ENCODE peak calls at places on chromosomes 6 and 20, in nine cellular contexts. B is sigmoid colon; E is heart right ventricle; I is Peyer's patch; U is IMR-90; A is hepatocyte; Y is cardiac muscle cell; Z is CD8-positive, alpha-beta memory T cell; P is stomach. W is an unnamed sample.

GRCh38 chr6:30885999-30886896 is 1.9 kb downstream of the DDR1 start:
- DNase-seq in Y (peak), U (peak), E (no peak), I (peak), P (peak), A (peak), B (peak), Z (peak), W (peak)

GRCh38 chr20:12984863-12985262 is 23.9 kb upstream of the SPTLC3 start:
- DNase-seq in Z (no peak), U (no peak), I (no peak), P (no peak), B (no peak), E (no peak), Y (no peak), A (no peak), W (no peak)

GRCh38 chr6:41072836-41073202 is at the start of gene NFYA:
- DNase-seq in Z (no peak), E (no peak), B (no peak), U (peak), P (peak), A (no peak), Y (peak), I (peak), W (peak)

GRCh38 chr6:156778615-156779205 is 1.5 kb downstream of the ARID1B start:
- DNase-seq in I (peak), A (peak), P (peak), U (no peak), E (peak), Z (peak), Y (peak), B (peak), W (no peak)

GRCh38 chr6:115882174-115882573 is 178.5 kb downstream of the FRK start:
- DNase-seq in A (peak), Y (no peak), Z (no peak), I (no peak), U (no peak), P (no peak), B (no peak), E (no peak), W (no peak)

GRCh38 chr6:165876568-165876967 is 213.5 kb upstream of the PDE10A start:
- DNase-seq in Y (no peak), I (no peak), B (peak), U (peak), Z (no peak), P (no peak), A (no peak), E (peak), W (no peak)

GRCh38 chr20:59933849-59934585 is 580 bp upstream of the SYCP2 start:
- DNase-seq in A (peak), E (peak), I (peak), U (peak), B (peak), Y (peak), P (peak), Z (peak), W (peak)

GRCh38 chr6:54813901-54814300 is 32.7 kb upstream of the FAM83B start:
- DNase-seq in B (no peak), A (no peak), Y (no peak), U (peak), E (no peak), Z (no peak), P (no peak), I (no peak), W (no peak)

GRCh38 chr6:47308674-47309325 is 905 bp downstream of the TNFRSF21 start:
- DNase-seq in Y (peak), E (peak), P (peak), I (peak), U (peak), A (peak), Z (no peak), B (peak), W (no peak)

GRCh38 chr6:5764401-5764955 is 242.2 kb downstream of the NRN1 start:
- DNase-seq in U (peak), Y (no peak), P (no peak), Z (no peak), E (peak), I (no peak), B (no peak), A (no peak), W (peak)

GRCh38 chr6:135922170-135922569 is 70.7 kb downstream of the PDE7B start:
- DNase-seq in P (no peak), U (peak), E (peak), I (no peak), Y (no peak), B (peak), A (peak), Z (no peak), W (no peak)

DNA sequence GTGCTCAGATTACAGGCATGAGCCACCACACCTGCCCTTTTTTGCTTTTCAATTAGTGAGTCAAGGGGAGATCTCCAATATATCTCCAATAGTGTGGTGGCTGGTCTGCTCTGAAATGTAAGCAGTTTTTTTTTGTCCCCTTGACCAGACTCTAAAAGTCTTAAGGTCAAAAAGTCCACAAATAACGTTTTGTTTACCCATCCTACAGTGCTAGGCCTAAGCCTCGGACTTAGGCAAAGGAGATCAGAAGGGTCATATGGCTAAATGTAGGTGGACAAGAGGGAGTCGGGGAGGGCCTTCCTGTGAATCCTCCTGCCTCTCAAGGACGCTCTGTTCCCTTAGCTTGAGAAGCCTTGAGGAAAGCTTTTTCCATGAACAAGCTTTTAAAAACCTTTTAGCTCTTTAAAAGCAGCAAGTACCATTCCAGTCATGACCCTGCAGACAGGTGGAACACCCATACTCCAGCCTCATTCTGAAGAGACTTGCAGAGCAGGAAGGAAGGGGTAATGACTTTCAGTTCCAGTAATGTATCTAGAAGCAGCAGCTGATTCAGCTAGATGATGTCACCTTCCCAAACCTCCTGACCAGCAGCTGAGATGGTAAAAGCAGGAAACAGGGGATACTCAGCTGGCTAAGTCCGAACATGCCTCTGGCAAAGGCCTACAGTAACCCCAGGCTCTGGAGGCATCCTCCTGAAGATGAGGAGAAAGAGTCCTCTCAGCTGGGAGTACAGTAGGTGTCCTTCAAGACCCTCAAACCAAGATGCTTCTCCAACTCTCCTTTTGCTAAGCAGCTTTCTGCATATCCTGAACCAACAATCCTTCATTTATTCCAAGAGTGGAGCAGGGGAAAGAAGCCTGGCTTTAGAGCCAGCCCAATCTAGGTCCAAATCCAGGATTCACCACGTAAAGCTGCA is 23.6 kb downstream of the BCL2L1 start:
- DNase-seq in Y (no peak), B (peak), E (peak), I (no peak), U (peak), Z (no peak), P (peak), A (peak), W (no peak)
- H3K27ac ChIP-seq in Y (peak), B (peak), E (peak), I (peak), U (peak), Z (peak), P (peak), A (peak), W (peak)

DNA sequence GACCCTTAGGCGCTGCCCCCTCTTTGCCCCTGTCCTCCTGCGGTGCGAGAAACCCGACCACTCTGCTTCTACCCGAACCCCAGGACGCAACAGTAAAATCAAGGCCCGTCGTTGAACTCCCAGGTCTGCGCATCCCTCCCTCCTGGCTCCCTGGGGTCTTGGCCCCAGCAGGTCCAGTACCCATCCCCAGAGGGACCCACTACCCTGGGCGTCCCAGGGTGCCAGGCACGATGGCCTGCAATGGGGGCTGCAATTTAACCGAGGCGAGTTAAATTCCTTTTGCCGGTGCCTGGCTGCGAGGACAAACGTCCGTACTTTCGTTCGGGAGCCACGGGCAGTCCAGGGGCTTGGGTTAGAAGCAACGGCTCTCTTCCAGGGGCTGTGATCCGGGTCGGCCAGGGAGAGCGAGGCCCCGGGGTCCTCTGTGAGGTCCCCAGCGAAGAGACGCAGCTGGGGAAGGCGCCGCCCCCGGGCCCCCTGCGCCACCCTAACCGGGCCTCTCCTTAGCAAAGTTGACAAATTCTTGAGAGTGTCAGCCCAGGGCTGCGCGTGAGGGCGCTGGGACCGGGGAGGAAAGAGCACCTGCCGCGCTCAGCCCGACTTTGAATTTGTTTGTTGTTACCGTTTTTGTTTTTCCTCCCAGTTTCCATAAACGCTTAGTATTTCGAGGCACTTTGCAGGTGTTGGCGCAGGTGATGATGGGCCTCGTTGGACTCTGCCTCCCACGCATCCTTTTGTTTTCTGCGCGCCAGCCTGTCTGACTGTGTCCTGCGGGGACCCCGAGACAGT is 6.1 kb downstream of the OLIG3 start:
- DNase-seq in E (no peak), U (no peak), Y (no peak), I (no peak), P (no peak), B (no peak), A (no peak), Z (no peak), W (no peak)
- H3K27ac ChIP-seq in E (no peak), U (no peak), Y (no peak), I (no peak), P (no peak), B (no peak), A (no peak), Z (no peak), W (no peak)

DNA sequence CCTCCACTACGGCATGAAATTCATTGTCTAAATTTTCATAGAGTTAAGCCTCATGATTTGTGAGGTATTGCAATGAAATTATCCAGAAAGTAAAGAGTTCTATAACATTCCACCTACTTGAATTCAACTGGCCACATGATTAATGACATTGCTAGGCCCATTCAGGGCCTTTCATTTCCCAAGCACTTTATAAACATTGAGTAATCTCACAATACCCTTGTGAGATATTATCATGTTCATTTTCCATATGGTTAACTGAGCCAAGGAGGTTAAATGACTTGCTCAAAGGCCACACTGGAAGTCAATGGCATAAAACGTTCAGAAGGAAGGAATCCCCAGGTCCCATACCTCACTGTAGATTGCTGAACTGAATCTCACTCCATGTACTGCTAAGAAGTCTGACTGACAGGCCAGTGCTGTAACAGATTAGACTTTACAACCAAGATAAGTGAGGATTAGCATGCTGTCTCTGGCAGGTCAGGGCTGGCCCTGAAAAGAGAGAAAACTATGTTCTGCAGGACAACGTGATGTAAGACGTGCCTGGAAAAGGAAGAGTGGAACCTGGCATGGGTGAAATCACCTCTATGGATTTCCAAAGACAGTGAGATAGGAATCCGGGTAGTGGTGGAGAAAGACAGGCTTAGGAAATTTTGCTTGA is 75.9 kb upstream of the SPACA1 start:
- DNase-seq in A (peak), Z (no peak), B (no peak), U (no peak), E (no peak), P (no peak), I (no peak), Y (no peak), W (no peak)
- H3K27ac ChIP-seq in A (peak), Z (no peak), B (no peak), U (no peak), E (no peak), P (no peak), I (no peak), Y (no peak), W (no peak)

GRCh38 chr6:138234363-138234762 is 16.1 kb upstream of the PBOV1 start:
- DNase-seq in E (no peak), A (no peak), P (no peak), I (no peak), Y (no peak), Z (no peak), B (no peak), U (no peak), W (no peak)

GRCh38 chr6:138229663-138230194 is 11.4 kb upstream of the PBOV1 start:
- DNase-seq in I (no peak), A (no peak), E (no peak), Z (no peak), B (no peak), Y (no peak), U (no peak), P (no peak), W (no peak)

GRCh38 chr6:138229072-138229471 is 10.8 kb upstream of the PBOV1 start:
- DNase-seq in B (no peak), A (no peak), Y (peak), I (no peak), U (no peak), E (no peak), P (no peak), Z (no peak), W (no peak)

GRCh38 chr6:138230759-138231398 is 12.6 kb upstream of the PBOV1 start:
- DNase-seq in Y (no peak), I (no peak), Z (no peak), A (no peak), E (no peak), B (no peak), U (no peak), P (no peak), W (no peak)

GRCh38 chr6:138231399-138231886 is 13.2 kb upstream of the PBOV1 start:
- DNase-seq in Z (no peak), U (no peak), Y (no peak), A (peak), E (no peak), I (no peak), B (no peak), P (peak), W (no peak)
- H3K27ac ChIP-seq in Z (no peak), U (no peak), Y (no peak), A (peak), E (no peak), I (peak), B (no peak), P (peak), W (no peak)

DNA sequence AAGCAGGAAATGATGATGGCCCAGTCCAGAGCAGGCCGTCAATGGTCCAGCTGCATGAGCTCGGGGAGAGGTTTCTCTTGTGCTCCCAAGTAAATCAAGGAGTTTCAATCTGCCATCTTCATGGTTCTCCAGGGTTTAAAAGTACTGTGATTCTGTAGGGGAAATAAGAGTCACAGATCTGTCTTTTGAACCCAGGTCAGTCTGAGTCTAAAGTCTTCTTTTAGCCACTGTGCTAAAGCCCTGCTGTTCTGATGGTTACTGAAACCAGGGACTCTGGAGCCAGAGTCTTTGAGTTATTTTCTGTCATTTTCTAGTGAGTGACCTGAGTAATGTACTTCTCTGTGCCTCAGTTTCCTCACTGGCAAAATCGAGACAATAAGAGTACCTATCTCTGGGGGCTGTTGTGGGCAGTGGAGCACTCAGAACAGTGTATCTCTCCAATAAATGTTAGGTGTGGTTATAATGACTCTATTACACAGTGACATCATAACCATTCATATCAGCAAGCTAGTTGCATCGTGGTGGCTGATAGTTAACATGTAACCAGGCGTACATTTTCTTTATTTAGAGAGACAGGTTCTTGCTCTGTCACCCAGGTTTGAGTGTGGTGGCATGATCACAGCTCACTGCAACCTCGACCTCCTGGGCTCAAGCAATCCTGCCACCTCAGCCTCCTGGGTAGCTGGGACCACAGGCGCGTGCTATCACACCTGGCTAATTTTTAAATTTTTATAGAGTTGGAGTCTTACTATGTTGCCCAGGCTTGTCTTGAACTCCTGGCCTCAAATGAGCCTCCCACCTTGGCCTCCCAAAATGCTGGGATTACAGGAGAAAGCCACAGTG is 74.6 kb upstream of the KCNG1 start:
- DNase-seq in Z (no peak), Y (no peak), U (no peak), P (no peak), I (peak), E (no peak), A (no peak), B (no peak), W (no peak)
- H3K27ac ChIP-seq in Z (no peak), Y (no peak), U (no peak), P (no peak), I (peak), E (no peak), A (peak), B (no peak), W (no peak)

GRCh38 chr20:31764641-31765305 is 25.7 kb downstream of the TPX2 start:
- DNase-seq in B (no peak), P (no peak), U (peak), A (no peak), E (no peak), Y (no peak), I (no peak), Z (no peak), W (no peak)
- H3K27ac ChIP-seq in B (no peak), P (no peak), U (peak), A (no peak), E (no peak), Y (no peak), I (no peak), Z (no peak), W (no peak)

GRCh38 chr6:142011775-142012174 is 121.0 kb upstream of the GJE1 start:
- DNase-seq in E (no peak), I (no peak), B (no peak), U (no peak), P (no peak), Z (no peak), A (no peak), Y (no peak), W (no peak)
- H3K27ac ChIP-seq in E (no peak), I (no peak), B (no peak), U (peak), P (no peak), Z (no peak), A (no peak), Y (no peak), W (no peak)

GRCh38 chr6:137219664-137220252 is 573 bp upstream of the IFNGR1 start:
- DNase-seq in E (no peak), A (no peak), P (no peak), Y (no peak), Z (no peak), U (no peak), I (no peak), B (no peak), W (no peak)

GRCh38 chr6:137216875-137217553 is 2.2 kb downstream of the IFNGR1 start:
- DNase-seq in B (no peak), U (no peak), Y (no peak), Z (no peak), A (no peak), I (no peak), E (no peak), P (peak), W (no peak)

GRCh38 chr6:137217801-137218472 is 1.2 kb downstream of the IFNGR1 start:
- DNase-seq in I (no peak), U (peak), Y (no peak), B (no peak), E (peak), Z (no peak), A (peak), P (no peak), W (no peak)

GRCh38 chr6:137218473-137218916 is 690 bp downstream of the IFNGR1 start:
- DNase-seq in B (peak), Z (peak), A (peak), E (peak), I (no peak), Y (peak), U (peak), P (no peak), W (no peak)

DNA sequence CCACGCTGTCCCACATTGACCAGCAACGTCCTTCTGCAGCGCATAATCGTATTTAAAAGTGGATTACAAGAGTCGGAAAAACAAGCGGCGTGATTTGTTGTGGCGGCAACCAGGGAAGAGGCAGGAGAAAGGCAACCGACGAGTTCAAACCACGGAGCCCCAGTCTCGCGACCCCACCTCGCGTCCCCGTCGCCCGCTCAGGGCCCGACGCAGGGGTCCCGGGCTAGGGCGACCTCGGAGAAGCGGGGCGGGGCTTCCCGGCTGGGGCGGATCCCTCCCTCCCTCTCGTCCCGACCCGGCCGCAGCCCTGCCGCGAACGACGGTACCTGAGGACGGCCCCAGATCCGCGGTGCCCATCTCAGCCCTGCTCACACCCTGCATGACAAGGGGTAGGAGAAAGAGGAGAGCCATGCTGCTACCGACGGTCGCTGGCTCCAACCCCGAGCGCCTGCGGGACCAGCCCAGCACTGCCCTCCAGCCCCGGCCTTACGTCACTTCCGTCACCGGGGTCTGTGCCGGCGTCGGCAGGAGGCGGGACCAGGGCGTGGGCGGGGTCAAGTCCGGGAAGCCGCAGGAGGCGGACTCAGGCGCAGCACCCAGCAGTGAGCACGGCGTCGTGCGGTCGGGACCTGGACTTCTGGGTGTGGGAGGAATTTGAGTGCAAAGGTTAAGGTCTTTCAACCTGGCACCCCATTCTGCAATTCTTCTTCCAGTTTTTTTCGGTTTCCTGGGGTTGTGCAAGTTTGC is at the start of gene IFNGR1:
- DNase-seq in B (peak), A (peak), U (peak), E (peak), Y (peak), P (peak), Z (peak), I (peak), W (peak)
- H3K27ac ChIP-seq in B (peak), A (peak), U (peak), E (peak), Y (peak), P (peak), Z (peak), I (peak), W (peak)

W was measured in substantia nigra.